ENCODE peak calls at places on chromosomes 12 and 14, in five cellular contexts. L is Panc1, Z is A549, M is uterus, T is upper lobe of left lung. C is an unnamed sample.
A peak's percentile ranks its signal among the peaks of the same experiment; 100 is the strongest.

GRCh38 chr12:109309441-109310246 is 560 bp upstream of the FOXN4 start:
- DNase-seq in L (no peak), Z (no peak), M (no peak), T (no peak), C (no peak)

GRCh38 chr12:3869860-3870259 is 3.3 kb downstream of the PARP11 start:
- DNase-seq in L (no peak), Z (no peak), M (no peak), T (no peak), C (no peak)

GRCh38 chr12:131920902-131921840 is 7.9 kb upstream of the PUS1 start:
- DNase-seq in L (no peak), Z (no peak), M (no peak), T (no peak), C (peak; percentile 58)

GRCh38 chr12:94416613-94417012 is 43.1 kb downstream of the CEP83 start:
- DNase-seq in L (no peak), Z (no peak), M (no peak), T (no peak), C (no peak)

GRCh38 chr14:89807905-89808304 is 146.6 kb downstream of the EFCAB11 start:
- DNase-seq in L (no peak), Z (no peak), M (no peak), T (no peak), C (no peak)

GRCh38 chr12:49583361-49584094 is 15.6 kb upstream of the MCRS1 start:
- DNase-seq in L (no peak), Z (no peak), M (no peak), T (no peak), C (no peak)

GRCh38 chr14:29039171-29039570 is 272.6 kb downstream of the FOXG1 start:
- DNase-seq in L (no peak), Z (no peak), M (no peak), T (no peak), C (no peak)

GRCh38 chr14:105028251-105028927 is 7.5 kb upstream of the CDCA4 start:
- DNase-seq in L (no peak), Z (no peak), M (no peak), T (no peak), C (no peak)

GRCh38 chr12:116674643-116675183 is 63.2 kb downstream of the SPRING1 start:
- DNase-seq in L (no peak), Z (no peak), M (no peak), T (no peak), C (no peak)

GRCh38 chr12:131864469-131864868 is 30.0 kb upstream of the ULK1 start:
- DNase-seq in L (no peak), Z (no peak), M (no peak), T (no peak), C (no peak)

GRCh38 chr12:80648866-80649265 is 58.6 kb upstream of the MYF6 start:
- DNase-seq in L (no peak), Z (no peak), M (no peak), T (no peak), C (no peak)

GRCh38 chr12:128794661-128795529 is 28.9 kb downstream of the SLC15A4 start:
- DNase-seq in L (no peak), Z (no peak), M (no peak), T (no peak), C (no peak)

GRCh38 chr12:118098456-118098855 is 5.4 kb downstream of the VSIG10 start:
- DNase-seq in L (no peak), Z (no peak), M (no peak), T (no peak), C (no peak)

GRCh38 chr12:14774074-14774943 is 29.0 kb downstream of the WBP11 start:
- DNase-seq in L (peak; percentile 91), Z (peak; percentile 97), M (peak; percentile 94), T (peak; percentile 97), C (peak; percentile 93)

DNA sequence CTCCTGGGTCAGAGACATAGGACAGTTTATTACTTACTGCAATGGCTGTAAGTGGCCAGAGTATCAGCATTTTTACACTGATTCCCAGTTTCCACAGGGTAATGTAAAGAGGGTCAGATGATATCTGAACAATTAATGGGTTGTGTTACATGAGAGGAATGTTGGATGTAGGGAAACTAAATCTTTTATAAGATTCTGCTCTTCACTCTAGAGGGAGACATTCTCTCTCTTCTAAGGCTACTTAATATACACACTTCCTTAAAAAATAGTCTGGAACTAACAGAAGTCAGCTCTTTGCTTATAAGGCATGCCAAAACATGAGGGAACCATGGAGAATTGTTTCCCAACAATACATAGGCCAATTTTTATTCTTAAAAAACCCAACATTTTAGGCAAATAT is 389.8 kb downstream of the ETNK1 start:
- DNase-seq in L (no peak), Z (no peak), M (no peak), T (no peak), C (no peak)
- TF ChIP-seq CTCF in L (no peak), Z (no peak), M (no peak), T (no peak), C (no peak)

DNA sequence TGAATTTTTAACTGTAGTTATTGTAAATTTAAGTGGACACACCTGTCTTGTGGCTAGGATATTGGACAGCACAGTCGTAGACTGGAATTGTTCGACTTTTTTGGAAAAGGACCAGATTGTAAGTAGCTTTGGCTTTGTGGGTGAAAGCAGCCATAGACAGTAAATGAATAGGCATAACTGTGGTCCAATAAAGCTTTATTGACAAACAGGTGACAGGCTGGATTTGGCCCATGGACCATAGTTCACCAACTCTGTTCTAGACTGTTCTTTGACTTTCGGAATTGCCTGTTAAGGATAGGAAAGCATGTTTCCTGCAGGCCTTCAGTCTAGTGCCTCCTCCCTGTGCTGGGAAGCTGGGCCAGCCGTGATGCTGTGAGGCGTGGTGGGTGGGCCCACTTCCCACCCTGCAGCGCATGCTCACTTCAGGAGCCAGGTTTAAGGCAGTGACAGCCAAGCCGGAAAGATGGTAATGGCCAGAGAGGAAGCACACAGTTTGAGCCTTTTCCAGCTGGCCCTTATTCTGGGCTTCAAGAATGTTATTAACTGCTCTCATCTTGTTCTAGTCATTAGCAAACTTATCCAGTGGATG is 51.8 kb downstream of the PPP2R5C start:
- DNase-seq in L (no peak), Z (no peak), M (peak; percentile 32), T (peak; percentile 56), C (peak; percentile 70)
- H3K4me3 ChIP-seq in L (no peak overlapping the region), Z (no peak overlapping the region), M (no peak overlapping the region), T (no peak overlapping the region), C (peak overlapping the region; percentile 74)

DNA sequence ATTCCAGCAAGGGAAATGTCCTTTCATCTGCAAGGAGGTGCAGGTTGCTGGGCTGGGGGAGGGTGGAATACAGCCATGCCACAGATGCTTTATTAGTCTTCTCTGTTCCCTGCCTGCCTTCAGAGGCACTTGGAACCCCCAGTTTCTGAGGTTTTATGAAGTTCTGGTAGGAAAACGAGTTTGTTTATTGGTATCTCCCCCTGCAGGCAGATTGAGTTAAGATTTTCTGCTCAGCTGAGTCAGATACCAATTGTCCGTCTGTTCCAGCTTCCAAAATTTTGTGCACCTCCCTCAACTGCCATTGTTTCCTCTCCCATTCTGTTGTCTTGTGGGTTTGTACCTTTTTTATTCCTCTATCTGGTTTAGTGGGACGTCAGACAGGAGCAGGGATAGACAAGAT is 155.6 kb downstream of the ETV6 start:
- DNase-seq in L (no peak), Z (no peak), M (no peak), T (no peak), C (no peak)
- H3K4me1 ChIP-seq in L (no peaks in the 10 kb centered on the region), Z (no peaks in the 10 kb centered on the region), M (no peaks in the 10 kb centered on the region), T (no peaks in the 10 kb centered on the region), C (peaks cover 7% of the 10 kb centered on the region)

GRCh38 chr12:89412665-89413064 is 60.4 kb upstream of the DUSP6 start:
- DNase-seq in L (no peak), Z (no peak), M (no peak), T (no peak), C (no peak)

GRCh38 chr12:89414851-89415250 is 62.5 kb upstream of the DUSP6 start:
- DNase-seq in L (no peak), Z (no peak), M (no peak), T (no peak), C (no peak)

GRCh38 chr12:89416049-89416792 is 63.9 kb upstream of the DUSP6 start:
- DNase-seq in L (no peak), Z (no peak), M (no peak), T (no peak), C (no peak)

GRCh38 chr12:89413234-89413633 is 60.9 kb upstream of the DUSP6 start:
- DNase-seq in L (no peak), Z (no peak), M (no peak), T (no peak), C (no peak)

DNA sequence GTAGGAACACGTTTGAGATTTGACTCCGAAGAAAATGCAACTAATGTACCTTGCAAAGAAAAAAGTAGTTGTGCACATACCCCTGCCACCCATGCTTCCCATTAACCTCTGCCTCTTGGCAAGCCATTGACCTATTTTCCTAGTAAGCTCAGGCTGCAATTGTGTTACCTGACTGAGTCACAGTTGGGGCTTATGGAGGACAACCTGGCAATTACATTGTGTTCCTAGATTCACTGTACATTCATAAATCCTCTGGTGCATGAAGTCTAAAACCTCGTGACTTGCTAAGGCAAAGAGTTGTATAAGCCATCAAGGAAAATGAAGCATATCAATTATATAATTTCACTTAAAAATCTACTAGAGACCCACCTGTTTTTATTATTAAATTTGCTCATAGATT is 62.0 kb upstream of the DUSP6 start:
- DNase-seq in L (no peak), Z (no peak), M (no peak), T (no peak), C (no peak)
- TF ChIP-seq CTCF in L (no peak), Z (no peak), M (no peak), T (no peak), C (no peak)

GRCh38 chr12:112996501-112996900 is 18.2 kb downstream of the OAS2 start:
- DNase-seq in L (no peak), Z (no peak), M (no peak), T (no peak), C (no peak)

GRCh38 chr12:112992541-112993398 is 14.5 kb downstream of the OAS2 start:
- DNase-seq in L (peak; percentile 54), Z (peak; percentile 75), M (no peak), T (no peak), C (peak; percentile 20)

GRCh38 chr12:112998997-112999767 is 20.9 kb downstream of the OAS2 start:
- DNase-seq in L (no peak), Z (no peak), M (no peak), T (no peak), C (no peak)

GRCh38 chr12:112997506-112997905 is 19.2 kb downstream of the OAS2 start:
- DNase-seq in L (no peak), Z (no peak), M (no peak), T (no peak), C (no peak)

GRCh38 chr12:112995008-112995407 is 16.7 kb downstream of the OAS2 start:
- DNase-seq in L (no peak), Z (no peak), M (no peak), T (no peak), C (no peak)
- H3K4me3 ChIP-seq in L (no peak overlapping the region), Z (no peak overlapping the region), M (no peak overlapping the region), T (no peak overlapping the region), C (no peak overlapping the region)

C was measured in left ventricle myocardium inferior.